ENCODE peak calls at places on chromosomes 2 and 18, in eight cellular contexts. F is mucosa of descending colon, S is HEK293T, I is WTC11, Y is NCI-H510A, P is ovary, C is iris pigment epithelial cell, E is LHCN-M2. O is an unnamed sample.

GRCh38 chr2:19659375-19659774 is 242.4 kb downstream of the TTC32 start:
- DNase-seq in I (no peak), P (no peak), Y (no peak), S (no peak), E (no peak), C (no peak), F (no peak), O (no peak)

GRCh38 chr2:40797115-40797514 is 345.2 kb upstream of the SLC8A1 start:
- DNase-seq in P (no peak), I (no peak), F (no peak), Y (no peak), E (peak), S (no peak), C (peak), O (no peak)

GRCh38 chr2:48934807-48935206 is 179.3 kb upstream of the LHCGR start:
- DNase-seq in S (no peak), F (no peak), E (no peak), Y (no peak), P (no peak), C (no peak), I (no peak), O (no peak)

GRCh38 chr18:63882333-63883141 is 5.0 kb upstream of the SERPINB2 start:
- DNase-seq in I (no peak), F (no peak), C (peak), P (no peak), S (no peak), Y (no peak), E (peak), O (peak)

GRCh38 chr18:6821346-6821745 is 91.8 kb downstream of the ARHGAP28 start:
- DNase-seq in I (no peak), F (no peak), P (no peak), C (no peak), E (no peak), Y (no peak), S (no peak), O (no peak)

GRCh38 chr2:234564719-234565118 is 67.8 kb upstream of the ARL4C start:
- DNase-seq in E (peak), S (no peak), P (no peak), Y (no peak), F (no peak), C (peak), I (no peak), O (no peak)

GRCh38 chr18:49368161-49368875 is 92.1 kb downstream of the DYM start:
- DNase-seq in I (no peak), P (no peak), F (no peak), E (no peak), C (no peak), Y (no peak), S (no peak), O (peak)

GRCh38 chr2:211033765-211034164 is 477.4 kb downstream of the CPS1 start:
- DNase-seq in P (no peak), E (peak), C (peak), F (no peak), I (no peak), S (peak), Y (no peak), O (no peak)

GRCh38 chr2:45862843-45863242 is 211.4 kb downstream of the PRKCE start:
- DNase-seq in S (no peak), I (no peak), F (no peak), E (no peak), Y (no peak), C (peak), P (no peak), O (no peak)

GRCh38 chr18:78790960-78791359 is 188.7 kb upstream of the SALL3 start:
- DNase-seq in P (no peak), S (no peak), E (no peak), Y (no peak), C (no peak), I (no peak), F (no peak), O (no peak)

GRCh38 chr2:222813177-222813843 is 47.5 kb upstream of the ACSL3 start:
- DNase-seq in P (no peak), F (no peak), E (peak), C (peak), Y (no peak), S (no peak), I (no peak), O (no peak)

GRCh38 chr2:197158591-197159550 is 151.7 kb downstream of the ANKRD44 start:
- DNase-seq in S (no peak), Y (no peak), F (no peak), C (peak), E (no peak), P (no peak), I (no peak), O (no peak)

GRCh38 chr2:110173523-110173922 is 31.3 kb downstream of the NPHP1 start:
- DNase-seq in P (no peak), I (no peak), F (no peak), Y (no peak), E (peak), C (peak), S (no peak), O (no peak)

GRCh38 chr2:72144746-72145657 is 2.7 kb downstream of the CYP26B1 start:
- DNase-seq in S (peak), F (peak), Y (peak), P (peak), I (peak), C (peak), E (no peak), O (peak)

GRCh38 chr2:74379851-74380789 is at the start of gene DCTN1:
- DNase-seq in F (peak), P (peak), S (peak), Y (no peak), E (peak), I (peak), C (peak), O (no peak)

GRCh38 chr2:144553379-144553778 is 33.5 kb upstream of the ZEB2 start:
- DNase-seq in I (no peak), Y (no peak), F (no peak), C (peak), E (peak), S (peak), P (no peak), O (no peak)

GRCh38 chr2:191866675-191867506 is 20.0 kb upstream of the CAVIN2 start:
- DNase-seq in C (peak), P (peak), Y (no peak), F (peak), E (peak), I (no peak), S (no peak), O (no peak)

GRCh38 chr2:205998601-205999000 is 87.4 kb downstream of the INO80D start:
- DNase-seq in F (no peak), C (peak), E (no peak), S (no peak), I (no peak), Y (no peak), P (no peak), O (no peak)

GRCh38 chr2:236776695-236777251 is 207.1 kb downstream of the ACKR3 start:
- DNase-seq in F (no peak), P (no peak), I (no peak), S (no peak), Y (no peak), E (peak), C (peak), O (no peak)

GRCh38 chr2:52144588-52144987 is 1112.7 kb upstream of the NRXN1 start:
- DNase-seq in P (no peak), E (peak), Y (no peak), F (no peak), S (no peak), C (peak), I (peak), O (no peak)

GRCh38 chr2:190863946-190864345 is 16.7 kb upstream of the GLS start:
- DNase-seq in Y (peak), C (no peak), I (no peak), S (no peak), E (peak), P (no peak), F (peak), O (peak)

GRCh38 chr2:219042750-219043149 is 1.4 kb upstream of the CFAP65 start:
- DNase-seq in I (no peak), S (no peak), C (no peak), F (peak), P (no peak), E (no peak), Y (no peak), O (no peak)

GRCh38 chr2:79453918-79454317 is 58.9 kb upstream of the CTNNA2 start:
- DNase-seq in C (no peak), E (no peak), I (no peak), F (no peak), Y (no peak), P (no peak), S (peak), O (no peak)

GRCh38 chr18:3747176-3747973 is 297.4 kb downstream of the TGIF1 start:
- DNase-seq in S (no peak), F (no peak), P (no peak), C (peak), I (no peak), Y (no peak), E (no peak), O (no peak)

GRCh38 chr2:240131296-240131695 is 4.8 kb downstream of the COPS9 start:
- DNase-seq in S (no peak), E (no peak), F (no peak), C (no peak), P (peak), Y (no peak), I (no peak), O (no peak)